ENCODE peak calls at places on chromosome 14, in six cellular contexts. E is lung, V is BE2C, A is ascending aorta, I is sigmoid colon, Q is Peyer's patch. J is an unnamed sample.
A peak's percentile ranks its signal among the peaks of the same experiment; 100 is the strongest.

GRCh38 chr14:102215522-102216250 is 76.0 kb downstream of the WDR20 start:
- DNase-seq in E (no peak), I (no peak), Q (no peak), A (no peak), V (no peak), J (no peak)

GRCh38 chr14:88454886-88455285 is 69.4 kb downstream of the SPATA7 start:
- DNase-seq in Q (no peak), V (no peak), A (no peak), E (no peak), I (no peak), J (no peak)

GRCh38 chr14:94019329-94019728 is 6.8 kb upstream of the OTUB2 start:
- DNase-seq in Q (no peak), E (no peak), A (no peak), I (no peak), V (no peak), J (no peak)

GRCh38 chr14:21263284-21264024 is 5.8 kb downstream of the HNRNPC start:
- DNase-seq in A (no peak), V (no peak), E (no peak), I (no peak), Q (no peak), J (no peak)

GRCh38 chr14:105075364-105076295 is 10.4 kb upstream of the GPR132 start:
- DNase-seq in V (peak; percentile 62), A (no peak), E (no peak), Q (peak; percentile 81), I (peak; percentile 64), J (no peak)

GRCh38 chr14:23357261-23357660 is 4.6 kb upstream of the SLC22A17 start:
- DNase-seq in V (no peak), A (peak; percentile 57), E (no peak), Q (peak; percentile 36), I (no peak), J (peak; percentile 1)

GRCh38 chr14:61125314-61126082 is 144.5 kb downstream of the SLC38A6 start:
- DNase-seq in V (no peak), I (no peak), A (no peak), E (no peak), Q (no peak), J (no peak)

GRCh38 chr14:80164991-80165390 is 46.3 kb downstream of the DIO2 start:
- DNase-seq in V (no peak), Q (no peak), A (no peak), I (no peak), E (no peak), J (no peak)

GRCh38 chr14:106844608-106845285 is 1318.4 kb downstream of the TMEM121 start:
- DNase-seq in V (peak; percentile 22), E (peak; percentile 76), A (peak; percentile 80), I (peak; percentile 76), Q (peak; percentile 93), J (no peak)

GRCh38 chr14:69153848-69154208 is 909 bp upstream of the DCAF5 start:
- DNase-seq in E (peak; percentile 33), I (peak; percentile 74), A (no peak), Q (peak; percentile 52), V (no peak), J (no peak)

GRCh38 chr14:100709252-100709955 is 17.3 kb upstream of the DLK1 start:
- DNase-seq in V (no peak), Q (no peak), I (no peak), E (no peak), A (no peak), J (no peak)

GRCh38 chr14:71665157-71665556 is 267.1 kb upstream of the RGS6 start:
- DNase-seq in E (no peak), A (no peak), Q (no peak), I (no peak), V (no peak), J (no peak)

GRCh38 chr14:95394981-95395737 is 75.5 kb upstream of the CLMN start:
- DNase-seq in Q (no peak), I (peak; percentile 25), E (no peak), V (no peak), A (peak; percentile 48), J (no peak)

GRCh38 chr14:100281286-100282082 is 24.8 kb downstream of the SLC25A29 start:
- DNase-seq in A (no peak), E (peak; percentile 69), I (no peak), V (no peak), Q (peak; percentile 43), J (no peak)

GRCh38 chr14:75011356-75012097 is 8.8 kb downstream of the EIF2B2 start:
- DNase-seq in A (no peak), I (no peak), Q (no peak), V (no peak), E (no peak), J (no peak)

GRCh38 chr14:81298911-81299310 is 78.2 kb upstream of the GTF2A1 start:
- DNase-seq in Q (no peak), E (no peak), A (no peak), V (no peak), I (no peak), J (no peak)

GRCh38 chr14:58270628-58271027 is 26.0 kb downstream of the PSMA3 start:
- DNase-seq in E (no peak), I (no peak), Q (no peak), V (no peak), A (no peak), J (no peak)
- TF ChIP-seq CTCF in E (no peak), I (no peak), Q (no peak), V (no peak), A (no peak), J (no peak)

DNA sequence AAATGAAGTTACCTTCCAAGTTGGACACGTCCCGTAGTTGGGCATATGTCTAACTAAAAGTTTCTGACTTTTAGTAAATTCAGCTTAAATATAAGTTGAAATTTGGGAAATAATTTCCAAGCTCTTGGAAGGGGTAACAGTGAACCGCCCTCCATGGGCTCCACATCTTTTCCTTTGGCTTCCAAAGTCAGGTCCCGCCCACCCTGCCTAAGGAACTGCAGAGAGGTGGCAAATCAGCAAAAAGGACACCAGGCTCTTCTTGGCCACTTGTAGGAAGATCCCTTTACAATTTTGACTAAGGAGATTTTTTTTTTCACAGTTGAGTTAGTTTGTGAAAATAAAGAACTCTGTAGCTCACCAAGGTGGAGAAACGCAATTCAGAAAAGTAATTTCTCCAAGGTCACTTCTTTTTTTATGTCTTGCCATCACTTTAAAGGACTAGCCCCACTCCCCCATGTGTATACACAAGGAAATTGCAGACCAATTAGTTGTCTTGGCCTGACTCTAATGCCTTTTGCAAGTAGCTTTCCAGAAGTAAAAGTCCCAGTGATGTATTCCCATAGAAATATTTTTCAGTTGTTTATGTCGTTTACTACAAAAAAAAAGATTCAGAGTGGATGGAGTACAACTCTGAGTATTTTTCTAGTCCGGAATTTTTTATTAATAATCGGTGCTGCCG is 181.2 kb downstream of the PELI2 start:
- DNase-seq in E (no peak), Q (no peak), V (no peak), A (no peak), I (no peak), J (no peak)
- TF ChIP-seq CTCF in E (no peak), Q (no peak), V (no peak), A (no peak), I (no peak), J (no peak)

GRCh38 chr14:57714487-57714899 is 151.4 kb downstream of the SLC35F4 start:
- DNase-seq in I (no peak), E (no peak), V (no peak), Q (no peak), A (no peak), J (no peak)

GRCh38 chr14:57707219-57707618 is 158.7 kb downstream of the SLC35F4 start:
- DNase-seq in V (no peak), I (no peak), A (no peak), Q (no peak), E (no peak), J (no peak)

GRCh38 chr14:57712698-57713097 is 153.2 kb downstream of the SLC35F4 start:
- DNase-seq in V (no peak), A (no peak), Q (no peak), I (no peak), E (no peak), J (no peak)

GRCh38 chr14:57709909-57710308 is 156.0 kb downstream of the SLC35F4 start:
- DNase-seq in I (no peak), V (no peak), E (no peak), Q (no peak), A (no peak), J (no peak)

DNA sequence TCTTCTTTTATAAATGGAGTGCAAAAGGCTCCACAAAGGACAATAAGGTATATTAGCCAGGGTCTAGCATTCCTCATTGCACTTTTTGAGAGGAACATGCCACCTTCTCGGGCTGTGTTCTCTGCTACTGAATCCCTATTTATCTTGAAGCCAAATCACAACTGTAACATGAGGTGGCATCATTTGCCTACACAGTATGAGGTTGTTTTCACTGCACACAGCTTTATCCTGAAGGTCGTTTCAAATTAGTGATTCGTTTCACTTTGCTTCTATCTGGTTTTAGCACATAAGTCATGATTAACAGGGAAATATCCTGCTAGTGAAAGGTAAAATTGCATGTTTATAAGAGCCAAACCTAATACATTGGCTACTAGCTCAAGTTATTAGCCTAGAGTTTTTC is 153.8 kb downstream of the SLC35F4 start:
- DNase-seq in I (no peak), V (no peak), E (no peak), A (no peak), Q (no peak), J (no peak)
- TF ChIP-seq CTCF in I (no peak), V (no peak), E (no peak), A (no peak), Q (no peak), J (no peak)

DNA sequence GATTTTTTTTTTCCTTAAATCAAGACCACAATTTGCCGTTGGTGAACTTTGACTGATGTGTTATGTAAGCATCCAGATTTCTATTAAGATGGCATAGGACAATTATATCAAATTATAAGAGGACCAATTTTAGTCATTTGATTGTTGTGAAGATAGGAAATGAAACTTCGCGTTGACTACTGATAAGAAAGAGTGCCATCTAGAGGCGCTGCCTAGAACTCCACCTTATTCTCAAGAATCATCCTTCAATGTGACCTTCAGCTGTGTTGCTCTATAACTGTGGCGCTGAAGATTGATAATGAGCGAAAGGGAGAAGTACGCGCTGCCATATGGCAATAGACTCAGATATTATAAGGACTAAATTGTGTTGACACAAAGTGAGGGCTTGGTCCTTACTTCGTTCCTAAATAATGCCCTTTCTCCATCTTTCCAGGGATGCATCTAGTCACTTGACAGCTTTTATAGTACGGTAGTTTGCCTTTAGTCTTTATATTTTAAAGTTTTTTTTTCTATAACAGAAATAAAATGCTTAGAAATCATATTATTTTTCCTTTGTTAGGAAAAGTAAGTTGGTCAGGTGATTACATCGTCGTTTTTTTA is 350.8 kb upstream of the STXBP6 start:
- DNase-seq in Q (peak; percentile 66), A (no peak), I (no peak), V (peak; percentile 40), E (peak; percentile 33), J (peak; percentile 46)
- TF ChIP-seq CTCF in Q (peak; percentile 63), A (peak; percentile 37), I (no peak), V (peak; percentile 77), E (peak; percentile 18), J (no peak)

J was measured in omental fat pad.